ENCODE peak calls at places on chromosomes 16 and 17, in seven cellular contexts. B is fibroblast of pulmonary artery, L is GM12865, A is aorta, V is Panc1, H is GM12864, D is neural progenitor cell. N is an unnamed sample.

GRCh38 chr17:30291571-30292489 is at the start of gene BLMH:
- DNase-seq in B (peak; percentile 84), L (peak; percentile 89), A (peak; percentile 89), V (no peak), H (peak; percentile 41), D (peak; percentile 83), N (peak; percentile 43)

GRCh38 chr17:35130392-35130791 is 9.0 kb downstream of the FNDC8 start:
- DNase-seq in B (no peak), L (no peak), A (no peak), V (no peak), H (no peak), D (no peak), N (no peak)

GRCh38 chr17:44587339-44587738 is 30.1 kb downstream of the FZD2 start:
- DNase-seq in B (peak; percentile 93), L (no peak), A (peak; percentile 88), V (no peak), H (no peak), D (no peak), N (peak; percentile 93)

GRCh38 chr17:39376434-39376833 is 25.0 kb downstream of the FBXL20 start:
- DNase-seq in B (no peak), L (peak; percentile 67), A (no peak), V (no peak), H (no peak), D (no peak), N (no peak)

GRCh38 chr16:48126801-48127644 is 28.8 kb downstream of the ABCC12 start:
- DNase-seq in B (peak; percentile 98), L (no peak), A (peak; percentile 52), V (peak; percentile 91), H (no peak), D (no peak), N (peak; percentile 92)

GRCh38 chr17:41907633-41908539 is 10.9 kb downstream of the ACLY start:
- DNase-seq in B (no peak), L (no peak), A (no peak), V (no peak), H (no peak), D (no peak), N (no peak)

GRCh38 chr16:67843343-67843765 is 1.2 kb downstream of the THAP11 start:
- DNase-seq in B (no peak), L (no peak), A (no peak), V (no peak), H (no peak), D (no peak), N (no peak)

GRCh38 chr17:57461082-57461481 is 204.8 kb downstream of the MSI2 start:
- DNase-seq in B (no peak), L (peak; percentile 49), A (no peak), V (no peak), H (no peak), D (no peak), N (peak; percentile 55)

GRCh38 chr16:1157639-1158455 is 4.9 kb downstream of the CACNA1H start:
- DNase-seq in B (no peak), L (no peak), A (no peak), V (no peak), H (no peak), D (no peak), N (no peak)

GRCh38 chr17:82772026-82772425 is 20.2 kb downstream of the TBCD start:
- DNase-seq in B (peak; percentile 81), L (no peak), A (no peak), V (no peak), H (no peak), D (no peak), N (peak; percentile 81)

GRCh38 chr17:81044764-81045589 is 10.0 kb downstream of the BAIAP2 start:
- DNase-seq in B (peak; percentile 80), L (no peak), A (peak; percentile 87), V (no peak), H (no peak), D (no peak), N (no peak)

GRCh38 chr17:63698381-63698885 is 1.5 kb downstream of the LIMD2 start:
- DNase-seq in B (no peak), L (no peak), A (no peak), V (no peak), H (no peak), D (no peak), N (no peak)

GRCh38 chr16:27313422-27314160 is at the start of gene IL4R:
- DNase-seq in B (peak; percentile 93), L (peak; percentile 73), A (peak; percentile 92), V (no peak), H (no peak), D (peak; percentile 73), N (peak; percentile 49)

GRCh38 chr17:46894476-46895151 is 28.3 kb upstream of the GOSR2 start:
- DNase-seq in B (no peak), L (no peak), A (no peak), V (no peak), H (no peak), D (peak; percentile 39), N (no peak)

GRCh38 chr16:4795181-4795827 is at the start of gene SMIM22:
- DNase-seq in B (no peak), L (no peak), A (no peak), V (no peak), H (no peak), D (no peak), N (no peak)

GRCh38 chr16:56807011-56807675 is 57.9 kb upstream of the SLC12A3 start:
- DNase-seq in B (peak; percentile 68), L (no peak), A (no peak), V (peak; percentile 5), H (no peak), D (no peak), N (peak; percentile 33)

DNA sequence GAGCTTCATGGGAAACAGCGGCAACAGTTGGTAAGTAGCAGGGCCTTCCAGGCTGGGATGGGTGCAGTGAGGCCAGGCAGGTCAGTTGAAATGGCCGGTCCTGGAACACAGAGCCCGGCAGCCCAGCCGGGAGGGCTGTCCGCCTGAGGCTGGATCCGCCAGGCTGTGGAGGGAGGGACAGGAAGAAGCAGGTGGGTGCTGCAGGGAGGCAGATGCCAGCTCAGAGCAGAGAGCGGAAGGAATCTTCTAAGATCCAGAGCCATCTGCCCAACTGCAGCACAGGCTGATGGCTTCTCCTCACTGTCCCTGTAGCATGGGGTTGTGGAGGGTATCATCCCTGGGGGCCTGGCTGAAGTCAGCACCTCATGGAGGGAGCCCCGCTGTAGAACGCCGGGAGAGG is 609 bp downstream of the RNF112 start:
- DNase-seq in B (no peak), L (no peak), A (no peak), V (no peak), H (no peak), D (no peak), N (no peak)
- H3K4me3 ChIP-seq in B (peak overlapping the region; percentile 10), L (no peak overlapping the region), A (no peak overlapping the region), V (no peak overlapping the region), H (no peak overlapping the region), D (no peak overlapping the region), N (no peak overlapping the region)

DNA sequence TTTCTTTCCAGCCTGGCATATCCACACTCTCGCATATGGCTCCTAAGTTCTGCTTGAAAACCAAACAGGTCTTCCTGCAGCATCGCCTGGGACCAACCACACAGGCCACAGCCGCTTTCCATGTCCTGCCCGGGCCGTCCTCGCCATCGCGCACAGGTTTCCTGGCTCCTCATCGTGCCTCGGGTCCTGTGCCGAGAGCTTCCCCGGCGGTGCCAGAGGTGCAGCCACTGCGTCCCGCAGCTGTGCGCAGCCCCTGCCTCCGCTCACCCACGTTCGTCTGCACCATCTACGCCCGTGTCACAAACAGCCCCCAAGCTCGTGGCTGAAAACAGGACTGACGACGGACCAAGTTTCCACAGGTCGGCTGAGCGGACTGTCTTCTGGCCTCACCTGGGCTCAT is 6.3 kb upstream of the ZFPM1 start:
- DNase-seq in B (no peak), L (no peak), A (no peak), V (no peak), H (no peak), D (no peak), N (no peak)
- H3K4me3 ChIP-seq in B (no peak overlapping the region), L (no peak overlapping the region), A (no peak overlapping the region), V (no peak overlapping the region), H (no peak overlapping the region), D (no peak overlapping the region), N (no peak overlapping the region)

DNA sequence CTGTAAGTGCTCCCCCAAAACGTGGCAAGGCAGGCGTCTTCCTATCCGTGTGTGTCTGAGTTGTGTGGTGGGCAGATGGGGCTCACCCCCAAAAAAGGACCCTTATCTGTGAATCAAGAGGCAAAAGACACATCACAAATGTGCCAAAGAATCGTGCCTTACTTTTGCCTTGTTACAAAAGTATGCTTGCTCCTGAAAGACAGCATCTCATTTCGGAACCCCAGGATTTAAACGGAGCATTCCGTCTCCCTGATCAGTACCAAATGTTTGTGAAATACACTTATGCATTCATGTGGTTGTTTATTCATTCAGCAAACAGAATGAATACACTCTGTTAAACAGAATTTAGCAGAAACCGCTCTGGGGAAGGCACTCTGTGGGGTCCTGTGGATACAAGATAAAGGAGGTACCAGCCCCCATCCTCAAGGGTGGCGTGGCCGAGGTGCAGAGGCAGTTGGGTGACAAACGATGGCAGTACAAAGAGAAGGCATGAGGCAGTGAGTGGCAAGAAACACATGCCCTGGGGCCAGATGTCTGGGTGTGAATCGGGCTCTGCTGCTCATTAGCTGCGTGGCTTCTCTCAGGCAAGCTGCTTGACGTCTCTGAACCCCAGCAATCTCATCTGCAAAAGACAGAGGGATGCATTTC is 649 bp downstream of the WFDC1 start:
- DNase-seq in B (no peak), L (no peak), A (no peak), V (no peak), H (no peak), D (no peak), N (no peak)
- H3K4me3 ChIP-seq in B (no peak overlapping the region), L (no peak overlapping the region), A (peak overlapping the region; percentile 4), V (peak overlapping the region; percentile 24), H (no peak overlapping the region), D (no peak overlapping the region), N (no peak overlapping the region)

GRCh38 chr17:17497065-17497844 is 1.1 kb upstream of the RASD1 start:
- DNase-seq in B (no peak), L (no peak), A (peak; percentile 33), V (no peak), H (no peak), D (no peak), N (no peak)
- H3K4me3 ChIP-seq in B (no peak overlapping the region), L (no peak overlapping the region), A (no peak overlapping the region), V (peak overlapping the region; percentile 18), H (no peak overlapping the region), D (peak overlapping the region; percentile 67), N (no peak overlapping the region)

DNA sequence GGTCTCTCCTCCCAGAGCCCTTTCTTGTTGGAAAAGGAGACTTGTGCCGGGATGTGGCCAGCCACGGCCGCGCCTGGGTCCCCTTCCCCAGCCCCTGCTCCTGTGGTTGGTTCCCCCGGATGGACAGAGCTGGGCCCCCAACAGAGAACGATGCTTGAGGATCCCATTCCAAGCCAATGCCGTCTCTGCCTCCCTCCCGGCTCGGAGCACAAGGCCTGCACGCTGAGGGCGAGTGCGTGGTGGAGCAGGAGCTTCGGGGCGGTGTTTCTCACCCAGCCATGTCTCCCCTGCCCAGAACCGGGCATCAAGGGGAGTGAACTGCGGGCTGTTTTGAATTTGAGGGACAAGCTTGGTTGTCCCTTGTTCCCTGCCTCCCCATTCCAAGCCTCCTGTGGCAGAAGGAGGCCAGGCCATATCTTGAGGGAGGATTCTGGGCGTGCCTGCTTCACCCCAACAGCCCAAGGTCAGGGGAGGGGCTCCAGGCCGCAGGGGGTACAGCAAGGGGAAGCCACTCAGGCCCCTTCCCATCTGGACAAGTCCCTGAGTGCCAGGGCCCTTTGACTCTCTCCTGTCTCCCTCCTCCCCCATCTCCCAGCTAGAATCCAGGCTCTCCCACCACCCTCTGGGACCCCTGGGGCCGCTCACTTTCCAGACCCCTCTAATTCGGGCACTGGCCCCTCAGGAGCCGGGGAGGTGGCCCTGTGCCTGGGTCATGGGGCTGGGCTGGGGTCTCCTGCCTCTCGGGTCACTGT is 43.6 kb downstream of the SOCS3 start:
- DNase-seq in B (no peak), L (no peak), A (no peak), V (no peak), H (no peak), D (no peak), N (no peak)
- H3K4me3 ChIP-seq in B (peak overlapping the region; percentile 24), L (no peak overlapping the region), A (no peak overlapping the region), V (peak overlapping the region; percentile 33), H (no peak overlapping the region), D (no peak overlapping the region), N (no peak overlapping the region)